ENCODE peak calls at places on chromosome 1, in six cellular contexts. One of them, this sample, is unnamed.

GRCh38 chr1:93908394-93909145 is 660 bp downstream of the GCLM start:
- DNase-seq in Right ventricle myocardium superior: peak; percentile 67
- DNase-seq in EH: peak; percentile 30
- DNase-seq in fibroblast of lung: peak; percentile 7
- DNase-seq in ascending aorta: peak; percentile 66
- DNase-seq in thyroid gland: peak; percentile 43
- DNase-seq in this sample: peak; percentile 77

GRCh38 chr1:38587734-38588133 is 271.8 kb downstream of the RRAGC start:
- DNase-seq in EH: no peak
- DNase-seq in fibroblast of lung: no peak
- DNase-seq in Right ventricle myocardium superior: peak; percentile 50
- DNase-seq in ascending aorta: peak; percentile 18
- DNase-seq in thyroid gland: no peak
- DNase-seq in this sample: no peak

GRCh38 chr1:32448773-32449456 is 16.0 kb upstream of the ZBTB8B start:
- DNase-seq in ascending aorta: no peak
- DNase-seq in thyroid gland: no peak
- DNase-seq in fibroblast of lung: peak; percentile 14
- DNase-seq in Right ventricle myocardium superior: no peak
- DNase-seq in EH: no peak
- DNase-seq in this sample: no peak

GRCh38 chr1:200426196-200426595 is 16.4 kb upstream of the ZNF281 start:
- DNase-seq in thyroid gland: no peak
- DNase-seq in Right ventricle myocardium superior: no peak
- DNase-seq in ascending aorta: no peak
- DNase-seq in fibroblast of lung: no peak
- DNase-seq in EH: no peak
- DNase-seq in this sample: no peak

GRCh38 chr1:29380532-29380931 is 144.2 kb downstream of the PTPRU start:
- DNase-seq in fibroblast of lung: peak; percentile 73
- DNase-seq in Right ventricle myocardium superior: no peak
- DNase-seq in thyroid gland: no peak
- DNase-seq in ascending aorta: no peak
- DNase-seq in EH: no peak
- DNase-seq in this sample: no peak

GRCh38 chr1:98333936-98334335 is 327.6 kb upstream of the SNX7 start:
- DNase-seq in ascending aorta: no peak
- DNase-seq in fibroblast of lung: no peak
- DNase-seq in EH: no peak
- DNase-seq in thyroid gland: no peak
- DNase-seq in Right ventricle myocardium superior: no peak
- DNase-seq in this sample: no peak

GRCh38 chr1:185151215-185151614 is 5.5 kb downstream of the TRMT1L start:
- DNase-seq in ascending aorta: no peak
- DNase-seq in EH: no peak
- DNase-seq in thyroid gland: no peak
- DNase-seq in Right ventricle myocardium superior: no peak
- DNase-seq in fibroblast of lung: no peak
- DNase-seq in this sample: no peak

GRCh38 chr1:27296773-27297214 is 25.2 kb upstream of the TMEM222 start:
- DNase-seq in Right ventricle myocardium superior: peak; percentile 85
- DNase-seq in ascending aorta: peak; percentile 80
- DNase-seq in fibroblast of lung: peak; percentile 42
- DNase-seq in EH: peak; percentile 68
- DNase-seq in thyroid gland: peak; percentile 58
- DNase-seq in this sample: peak; percentile 27

GRCh38 chr1:9149837-9150581 is 21.1 kb upstream of the GPR157 start:
- DNase-seq in ascending aorta: peak; percentile 72
- DNase-seq in EH: no peak
- DNase-seq in thyroid gland: peak; percentile 90
- DNase-seq in Right ventricle myocardium superior: peak; percentile 66
- DNase-seq in fibroblast of lung: peak; percentile 33
- DNase-seq in this sample: no peak

GRCh38 chr1:222920169-222920568 is 105.3 kb downstream of the DISP1 start:
- DNase-seq in thyroid gland: no peak
- DNase-seq in fibroblast of lung: peak; percentile 51
- DNase-seq in Right ventricle myocardium superior: no peak
- DNase-seq in EH: peak; percentile 30
- DNase-seq in ascending aorta: no peak
- DNase-seq in this sample: no peak

GRCh38 chr1:200258447-200259375 is 151.1 kb downstream of the ZNF281 start:
- DNase-seq in EH: peak; percentile 33
- DNase-seq in Right ventricle myocardium superior: no peak
- DNase-seq in ascending aorta: no peak
- DNase-seq in fibroblast of lung: no peak
- DNase-seq in thyroid gland: no peak
- DNase-seq in this sample: peak; percentile 59

This sample was measured in MM.1S.